ENCODE peak calls at places on chromosome 9, in nine cellular contexts. B is ovary, K is Karpas-422, G is pancreas, D is psoas muscle, J is upper lobe of left lung, A is colonic mucosa, Y is HCT116, N is gastrocnemius medialis. U is an unnamed sample.

GRCh38 chr9:93589688-93590087 is 13.3 kb downstream of the PHF2 start:
- DNase-seq in J (no peak), A (no peak), K (no peak), G (no peak), Y (no peak), B (peak), N (no peak), D (peak), U (no peak)

GRCh38 chr9:83384214-83384613 is 154.0 kb downstream of the FRMD3 start:
- DNase-seq in G (no peak), D (no peak), J (no peak), A (no peak), K (no peak), B (no peak), N (no peak), Y (no peak), U (no peak)

GRCh38 chr9:127506814-127507750 is 55.8 kb downstream of the LRSAM1 start:
- DNase-seq in J (no peak), D (no peak), G (no peak), K (no peak), N (no peak), B (no peak), Y (no peak), A (no peak), U (no peak)

GRCh38 chr9:68493953-68494541 is 46.6 kb downstream of the TMEM252 start:
- DNase-seq in D (no peak), B (no peak), K (no peak), J (no peak), A (no peak), Y (no peak), G (no peak), N (no peak), U (no peak)

GRCh38 chr9:91395106-91395552 is 28.5 kb downstream of the NFIL3 start:
- DNase-seq in B (no peak), A (no peak), K (no peak), D (no peak), N (no peak), G (no peak), Y (no peak), J (no peak), U (no peak)

GRCh38 chr9:38035873-38036272 is 33.2 kb downstream of the SHB start:
- DNase-seq in Y (no peak), G (no peak), A (no peak), J (no peak), B (no peak), N (no peak), D (no peak), K (no peak), U (no peak)

GRCh38 chr9:97632406-97632991 is 669 bp downstream of the TSTD2 start:
- DNase-seq in Y (no peak), K (peak), B (no peak), J (peak), A (peak), N (peak), D (peak), G (peak), U (no peak)

GRCh38 chr9:16434522-16434921 is 435.9 kb downstream of the BNC2 start:
- DNase-seq in B (no peak), D (no peak), N (no peak), A (no peak), J (no peak), K (no peak), G (no peak), Y (no peak), U (no peak)

GRCh38 chr9:71812385-71812784 is 44.1 kb upstream of the CEMIP2 start:
- DNase-seq in J (no peak), K (no peak), Y (no peak), G (no peak), A (no peak), B (no peak), D (peak), N (peak), U (peak)

GRCh38 chr9:22469928-22470544 is 23.4 kb downstream of the DMRTA1 start:
- DNase-seq in Y (peak), B (no peak), K (peak), N (no peak), G (no peak), A (peak), J (no peak), D (no peak), U (no peak)

GRCh38 chr9:69898714-69899209 is 78.1 kb downstream of the CFAP95 start:
- DNase-seq in K (no peak), G (no peak), Y (peak), N (no peak), B (no peak), D (no peak), A (no peak), J (no peak), U (no peak)

GRCh38 chr9:85484235-85484634 is 257.5 kb downstream of the AGTPBP1 start:
- DNase-seq in K (no peak), Y (no peak), N (no peak), B (no peak), G (no peak), D (no peak), A (no peak), J (no peak), U (no peak)

GRCh38 chr9:92133949-92134604 is 18.9 kb upstream of the SPTLC1 start:
- DNase-seq in K (peak), D (peak), G (peak), A (peak), B (peak), N (peak), Y (peak), J (peak), U (peak)

GRCh38 chr9:69204869-69205268 is 30.8 kb downstream of the TJP2 start:
- DNase-seq in G (no peak), B (no peak), N (no peak), A (no peak), J (no peak), Y (no peak), D (no peak), K (no peak), U (peak)

GRCh38 chr9:127838375-127839078 is 15.9 kb downstream of the ENG start:
- DNase-seq in N (peak), A (peak), B (peak), K (no peak), J (peak), D (peak), G (no peak), Y (no peak), U (no peak)

GRCh38 chr9:114893622-114894021 is 36.8 kb downstream of the TNFSF8 start:
- DNase-seq in J (no peak), G (no peak), N (no peak), Y (no peak), A (no peak), D (no peak), K (no peak), B (no peak), U (no peak)

GRCh38 chr9:132216861-132217655 is 55.2 kb downstream of the NTNG2 start:
- DNase-seq in A (no peak), K (no peak), N (no peak), D (no peak), J (peak), G (no peak), B (no peak), Y (no peak), U (no peak)

GRCh38 chr9:4126996-4127395 is 172.9 kb downstream of the GLIS3 start:
- DNase-seq in B (no peak), Y (no peak), A (no peak), N (no peak), D (no peak), K (no peak), G (no peak), J (no peak), U (no peak)

GRCh38 chr9:27112235-27112634 is 3.2 kb downstream of the TEK start:
- DNase-seq in D (no peak), K (no peak), N (no peak), J (no peak), G (no peak), B (no peak), A (no peak), Y (no peak), U (no peak)
- H3K27ac ChIP-seq in D (peak), K (no peak), N (peak), J (peak), G (no peak), B (no peak), A (no peak), Y (no peak), U (no peak)

DNA sequence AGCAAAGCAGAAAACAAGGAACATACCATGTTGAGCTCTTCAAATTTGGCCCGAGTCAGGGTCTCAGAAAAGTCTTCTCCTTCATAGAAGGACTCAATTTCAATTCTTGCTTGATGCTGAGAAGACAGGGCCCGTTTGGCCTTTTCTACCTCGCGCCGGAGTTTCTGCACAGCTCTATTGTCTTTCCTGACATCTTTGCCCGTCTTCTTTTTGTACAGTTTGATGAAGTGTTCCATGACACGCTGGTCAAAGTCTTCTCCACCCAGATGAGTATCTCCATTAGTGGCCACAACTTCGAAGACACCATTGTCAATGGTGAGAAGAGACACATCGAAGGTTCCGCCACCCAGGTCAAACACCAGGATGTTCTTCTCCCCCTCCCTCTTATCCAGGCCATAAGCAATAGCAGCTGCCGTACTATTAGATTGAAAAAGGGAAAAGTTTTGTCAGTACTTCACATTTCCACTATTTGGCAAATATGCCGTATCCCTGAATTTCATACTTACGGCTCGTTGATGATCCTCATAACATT is 2.2 kb downstream of the HSPA5 start:
- DNase-seq in B (no peak), A (no peak), Y (no peak), J (no peak), N (no peak), G (no peak), K (no peak), D (no peak), U (no peak)
- H3K27ac ChIP-seq in B (no peak), A (no peak), Y (no peak), J (no peak), N (no peak), G (no peak), K (no peak), D (no peak), U (no peak)

GRCh38 chr9:133360400-133361393 is 4.3 kb downstream of the SURF2 start:
- DNase-seq in Y (no peak), K (no peak), J (no peak), A (no peak), B (no peak), G (no peak), D (no peak), N (no peak), U (no peak)

GRCh38 chr9:133361507-133362092 is 5.2 kb downstream of the SURF2 start:
- DNase-seq in K (no peak), D (no peak), B (no peak), G (no peak), Y (no peak), A (no peak), N (no peak), J (no peak), U (no peak)

GRCh38 chr9:133357656-133358055 is 1.3 kb downstream of the SURF2 start:
- DNase-seq in G (no peak), D (no peak), N (no peak), A (no peak), Y (no peak), K (no peak), J (no peak), B (no peak), U (no peak)

GRCh38 chr9:133362359-133363044 is 6.2 kb downstream of the SURF2 start:
- DNase-seq in Y (no peak), J (no peak), N (no peak), B (no peak), D (no peak), K (no peak), A (no peak), G (no peak), U (no peak)

DNA sequence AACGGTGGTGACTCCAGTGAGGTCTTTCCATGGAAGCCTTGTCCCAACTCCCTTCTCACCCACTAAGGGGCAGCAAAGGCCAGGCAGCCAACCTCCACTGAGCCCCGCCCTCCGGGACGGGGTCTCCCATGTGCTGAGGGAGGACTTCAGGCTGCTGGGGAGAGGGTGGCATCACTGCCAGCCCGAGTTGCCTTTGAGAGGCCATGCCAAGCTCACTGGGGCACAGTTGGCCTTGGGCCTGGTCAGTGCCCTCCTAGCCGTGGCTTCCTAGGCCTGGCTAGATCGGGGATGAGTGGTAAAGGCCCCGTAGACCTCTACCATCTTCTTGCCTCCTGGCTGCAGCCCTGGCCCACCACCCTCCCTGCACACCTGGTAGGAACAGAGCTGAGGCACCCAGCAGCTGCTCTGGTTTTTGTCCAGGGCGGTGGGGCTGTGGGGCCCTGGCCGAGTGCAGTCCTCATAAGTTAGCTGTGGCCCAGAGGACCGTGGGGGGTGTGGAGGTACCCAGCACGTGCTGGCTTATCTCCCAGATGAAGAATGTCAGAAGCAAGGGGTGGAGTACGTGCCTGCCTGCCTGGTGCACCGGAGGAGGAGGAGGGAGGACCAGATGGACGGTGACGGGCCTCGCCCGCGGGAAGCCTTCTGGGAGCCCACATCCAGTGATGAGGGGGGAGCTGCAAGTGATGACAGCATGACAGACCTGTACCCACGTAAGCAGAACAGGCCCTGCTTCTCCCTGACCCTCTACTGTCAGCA is 3.2 kb downstream of the SURF2 start:
- DNase-seq in J (no peak), Y (no peak), N (no peak), B (no peak), G (no peak), A (no peak), K (no peak), D (no peak), U (no peak)
- H3K27ac ChIP-seq in J (no peak), Y (no peak), N (no peak), B (no peak), G (no peak), A (no peak), K (no peak), D (no peak), U (peak)

GRCh38 chr9:76891279-76891678 is 14.6 kb downstream of the PRUNE2 start:
- DNase-seq in N (no peak), Y (no peak), K (no peak), D (no peak), J (no peak), G (no peak), A (no peak), B (no peak), U (no peak)

GRCh38 chr9:76884823-76885222 is 21.1 kb downstream of the PRUNE2 start:
- DNase-seq in J (no peak), N (no peak), Y (no peak), A (no peak), D (no peak), K (no peak), G (no peak), B (no peak), U (no peak)

GRCh38 chr9:76887003-76887821 is 18.7 kb downstream of the PRUNE2 start:
- DNase-seq in K (no peak), A (no peak), D (no peak), N (no peak), J (no peak), Y (no peak), B (no peak), G (no peak), U (no peak)

GRCh38 chr9:76886318-76886717 is 19.6 kb downstream of the PRUNE2 start:
- DNase-seq in J (no peak), K (no peak), D (no peak), Y (no peak), N (no peak), G (no peak), A (no peak), B (no peak), U (no peak)

GRCh38 chr9:76887951-76888350 is 18.0 kb downstream of the PRUNE2 start:
- DNase-seq in G (no peak), A (no peak), B (no peak), K (no peak), N (no peak), Y (no peak), D (no peak), J (no peak), U (no peak)
- H3K27ac ChIP-seq in G (no peak), A (peak), B (no peak), K (no peak), N (no peak), Y (no peak), D (no peak), J (no peak), U (peak)

GRCh38 chr9:2489838-2490314 is 131.7 kb upstream of the VLDLR start:
- DNase-seq in D (no peak), G (no peak), K (peak), A (no peak), N (no peak), Y (no peak), B (peak), J (no peak), U (no peak)
- H3K27ac ChIP-seq in D (no peak), G (no peak), K (peak), A (no peak), N (no peak), Y (no peak), B (peak), J (no peak), U (no peak)

DNA sequence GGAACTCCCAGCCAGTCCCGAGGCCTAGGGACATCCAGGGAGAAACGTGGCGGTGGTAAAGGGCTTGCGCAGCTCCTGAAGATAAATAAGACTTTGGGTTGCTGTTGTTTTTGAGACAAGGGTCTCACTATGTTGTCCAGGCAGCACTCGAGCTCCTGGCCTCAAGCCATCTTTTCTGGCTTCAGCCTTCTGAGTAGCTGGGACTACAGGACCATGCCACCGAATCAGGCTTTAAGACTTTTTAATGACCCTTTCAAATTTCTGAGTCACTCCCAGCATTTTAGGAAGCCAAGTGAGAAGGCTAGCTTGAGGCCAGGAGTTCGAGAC is 704 bp upstream of the GNE start:
- DNase-seq in G (no peak), K (peak), B (no peak), D (no peak), N (peak), J (no peak), A (peak), Y (no peak), U (no peak)
- H3K27ac ChIP-seq in G (peak), K (peak), B (peak), D (peak), N (peak), J (peak), A (peak), Y (peak), U (peak)

DNA sequence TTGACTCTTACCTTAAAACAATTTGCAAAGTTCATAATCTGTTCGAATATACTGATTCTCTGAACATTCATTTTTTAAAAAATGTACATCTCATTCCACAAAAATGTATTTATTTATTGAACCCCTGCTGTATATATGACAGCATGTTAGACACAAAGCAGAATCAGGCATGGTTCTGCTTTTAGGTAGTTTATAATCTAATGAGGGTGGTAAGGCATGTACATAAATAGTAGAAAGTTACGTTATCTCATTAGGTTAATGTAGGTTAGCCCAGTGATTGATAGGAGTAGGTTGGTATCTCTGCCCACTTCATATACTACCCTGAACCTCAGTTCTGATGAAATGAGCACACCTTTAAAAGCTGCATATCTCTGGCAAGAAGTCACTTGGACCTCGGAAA is 89.8 kb downstream of the ERMP1 start:
- DNase-seq in B (no peak), D (no peak), K (no peak), N (no peak), Y (no peak), J (no peak), G (no peak), A (no peak), U (no peak)
- H3K27ac ChIP-seq in B (no peak), D (no peak), K (no peak), N (no peak), Y (no peak), J (no peak), G (no peak), A (no peak), U (no peak)

GRCh38 chr9:130143974-130144373 is 28.2 kb upstream of the NCS1 start:
- DNase-seq in K (no peak), Y (no peak), A (no peak), B (peak), G (no peak), J (no peak), N (no peak), D (no peak), U (no peak)

GRCh38 chr9:130142635-130143034 is 29.6 kb upstream of the NCS1 start:
- DNase-seq in G (no peak), K (no peak), A (no peak), Y (no peak), J (no peak), N (no peak), D (no peak), B (no peak), U (no peak)

GRCh38 chr9:130144703-130145102 is 27.5 kb upstream of the NCS1 start:
- DNase-seq in K (no peak), J (no peak), D (peak), B (no peak), Y (no peak), G (no peak), N (peak), A (no peak), U (no peak)

GRCh38 chr9:130140701-130141100 is 31.5 kb upstream of the NCS1 start:
- DNase-seq in N (no peak), K (no peak), D (no peak), A (no peak), G (no peak), Y (no peak), J (no peak), B (no peak), U (no peak)

GRCh38 chr9:130143279-130143893 is 28.8 kb upstream of the NCS1 start:
- DNase-seq in K (no peak), G (no peak), N (no peak), B (no peak), Y (no peak), D (no peak), J (no peak), A (no peak), U (no peak)
- H3K27ac ChIP-seq in K (no peak), G (no peak), N (no peak), B (no peak), Y (no peak), D (no peak), J (no peak), A (no peak), U (no peak)

GRCh38 chr9:112377684-112378344 is 2.1 kb upstream of the HSDL2 start:
- DNase-seq in N (no peak), G (no peak), A (no peak), J (no peak), D (no peak), B (no peak), Y (no peak), K (no peak), U (no peak)
- H3K27ac ChIP-seq in N (peak), G (no peak), A (no peak), J (no peak), D (peak), B (no peak), Y (no peak), K (no peak), U (no peak)